ENCODE peak calls at places on chromosomes 13 and 19, in six cellular contexts. H is lower lobe of right lung, O is right atrium auricular region, L is right cardiac atrium, N is left lung, Z is lung. X is an unnamed sample.

GRCh38 chr13:50912851-50913250 is 3.3 kb downstream of the RNASEH2B start:
- DNase-seq in L (no peak), H (no peak), N (no peak), O (no peak), Z (no peak), X (no peak)

GRCh38 chr13:32255744-32256120 is 59.4 kb downstream of the ZAR1L start:
- DNase-seq in O (no peak), N (no peak), Z (no peak), H (no peak), L (no peak), X (no peak)

GRCh38 chr19:29106353-29106885 is 106.5 kb downstream of the UQCRFS1 start:
- DNase-seq in O (no peak), Z (no peak), H (no peak), N (no peak), L (no peak), X (no peak)

GRCh38 chr13:41955605-41956004 is 5.3 kb downstream of the VWA8 start:
- DNase-seq in N (no peak), O (no peak), H (peak; percentile 51), L (no peak), Z (no peak), X (no peak)

GRCh38 chr19:33654840-33655508 is 33.2 kb downstream of the CHST8 start:
- DNase-seq in Z (no peak), N (no peak), O (no peak), H (no peak), L (no peak), X (no peak)

GRCh38 chr13:20415694-20416107 is 110.0 kb downstream of the CRYL1 start:
- DNase-seq in O (no peak), L (no peak), H (no peak), Z (no peak), N (no peak), X (no peak)

GRCh38 chr19:14434543-14435319 is 1.6 kb downstream of the PKN1 start:
- DNase-seq in N (peak; percentile 84), O (peak; percentile 85), H (peak; percentile 62), L (peak; percentile 86), Z (peak; percentile 66), X (peak; percentile 39)

GRCh38 chr13:112905086-112905485 is 63.9 kb upstream of the MCF2L start:
- DNase-seq in Z (no peak), O (no peak), L (no peak), H (no peak), N (no peak), X (peak; percentile 22)

GRCh38 chr19:28881616-28882015 is 331.3 kb downstream of the UQCRFS1 start:
- DNase-seq in O (no peak), H (no peak), Z (no peak), L (no peak), N (no peak), X (no peak)

GRCh38 chr13:93687261-93687660 is 460.7 kb downstream of the GPC6 start:
- DNase-seq in N (no peak), Z (no peak), O (no peak), L (no peak), H (no peak), X (no peak)

GRCh38 chr13:27960362-27961226 is 8.5 kb downstream of the CDX2 start:
- DNase-seq in Z (peak; percentile 57), L (peak; percentile 69), N (peak; percentile 83), H (peak; percentile 72), O (no peak), X (peak; percentile 35)

GRCh38 chr13:96218475-96218874 is 128.6 kb downstream of the HS6ST3 start:
- DNase-seq in O (peak; percentile 71), N (no peak), Z (no peak), L (no peak), H (no peak), X (no peak)

GRCh38 chr13:77429320-77430142 is 102.6 kb upstream of the MYCBP2 start:
- DNase-seq in N (no peak), L (no peak), H (no peak), O (no peak), Z (no peak), X (no peak)

GRCh38 chr13:24270639-24271131 is 38.7 kb upstream of the C1QTNF9 start:
- DNase-seq in N (peak; percentile 91), O (peak; percentile 87), L (peak; percentile 84), H (peak; percentile 83), Z (peak; percentile 70), X (no peak)

GRCh38 chr13:72590091-72590490 is 137.3 kb downstream of the MZT1 start:
- DNase-seq in Z (no peak), O (no peak), H (no peak), N (no peak), L (no peak), X (no peak)

GRCh38 chr19:48794291-48794690 is 16.5 kb downstream of the BCAT2 start:
- DNase-seq in H (no peak), O (no peak), N (no peak), L (no peak), Z (no peak), X (no peak)

GRCh38 chr13:30863796-30864195 is 42.3 kb upstream of the MEDAG start:
- DNase-seq in O (no peak), N (no peak), L (no peak), H (no peak), Z (no peak), X (no peak)

GRCh38 chr19:53958168-53958571 is 4.6 kb upstream of the CACNG8 start:
- DNase-seq in N (no peak), Z (no peak), O (no peak), L (no peak), H (no peak), X (no peak)

GRCh38 chr19:43782311-43782660 is 1.5 kb upstream of the KCNN4 start:
- DNase-seq in Z (no peak), O (no peak), L (no peak), N (no peak), H (no peak), X (no peak)

GRCh38 chr19:51181377-51181912 is 39.3 kb downstream of the SIGLEC7 start:
- DNase-seq in L (no peak), O (no peak), Z (no peak), H (no peak), N (no peak), X (no peak)

GRCh38 chr19:51185069-51185867 is 39.6 kb upstream of the CD33 start:
- DNase-seq in L (no peak), N (no peak), Z (no peak), H (no peak), O (no peak), X (no peak)

GRCh38 chr19:51183629-51184028 is 41.3 kb upstream of the CD33 start:
- DNase-seq in Z (no peak), N (no peak), H (no peak), L (no peak), O (no peak), X (no peak)

GRCh38 chr19:51179297-51179696 is 37.2 kb downstream of the SIGLEC7 start:
- DNase-seq in N (no peak), O (no peak), H (no peak), Z (no peak), L (no peak), X (no peak)

DNA sequence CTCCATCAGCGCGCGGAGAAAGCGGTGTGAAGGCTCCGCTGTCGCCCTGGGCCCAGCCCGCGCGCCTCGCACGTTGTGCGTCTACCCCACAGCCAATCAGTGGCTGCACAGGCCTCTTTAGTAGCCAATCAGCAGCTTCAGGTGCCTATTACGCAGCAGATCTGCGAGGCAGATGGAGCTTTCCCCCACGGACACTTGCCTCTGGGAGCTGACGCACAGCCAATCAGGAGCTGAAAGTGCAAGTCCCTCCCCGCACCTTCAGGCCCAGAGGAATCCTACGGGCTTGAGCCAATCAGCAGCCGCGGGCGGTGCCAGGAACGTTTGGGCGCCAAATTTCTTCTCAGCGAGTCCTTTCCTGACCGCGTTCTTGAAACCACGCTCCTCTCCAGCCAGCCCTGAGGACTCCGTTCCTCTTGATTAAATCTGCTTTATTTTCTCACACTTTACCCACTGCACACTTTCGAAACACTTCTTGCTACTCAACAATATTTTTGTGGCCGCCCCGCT is 39.9 kb downstream of the SIGLEC7 start:
- DNase-seq in Z (no peak), O (no peak), H (no peak), N (no peak), L (no peak), X (no peak)
- H3K4me3 ChIP-seq in Z (no peak overlapping the region), O (no peak overlapping the region), H (no peak overlapping the region), N (no peak overlapping the region), L (no peak overlapping the region), X (no peak overlapping the region)

GRCh38 chr19:30365121-30365800 is 6.9 kb upstream of the ZNF536 start:
- DNase-seq in L (no peak), N (no peak), H (no peak), Z (no peak), O (no peak), X (peak; percentile 2)
- H3K27me3 ChIP-seq in L (no peaks in the 10 kb centered on the region), N (no peaks in the 10 kb centered on the region), H (peaks cover 9% of the 10 kb centered on the region), Z (no peaks in the 10 kb centered on the region), O (no peaks in the 10 kb centered on the region), X (peaks cover 29% of the 10 kb centered on the region)

GRCh38 chr13:62207388-62207787 is 791.7 kb upstream of the PCDH20 start:
- DNase-seq in H (no peak), N (no peak), O (no peak), L (no peak), Z (no peak), X (no peak)

GRCh38 chr13:62205273-62205672 is 789.6 kb upstream of the PCDH20 start:
- DNase-seq in H (no peak), Z (no peak), L (no peak), N (no peak), O (no peak), X (no peak)

GRCh38 chr13:62210951-62211350 is 795.3 kb upstream of the PCDH20 start:
- DNase-seq in H (no peak), N (no peak), O (no peak), Z (no peak), L (no peak), X (no peak)

GRCh38 chr13:62212246-62212645 is 796.6 kb upstream of the PCDH20 start:
- DNase-seq in O (no peak), Z (no peak), H (no peak), L (no peak), N (peak; percentile 59), X (no peak)

DNA sequence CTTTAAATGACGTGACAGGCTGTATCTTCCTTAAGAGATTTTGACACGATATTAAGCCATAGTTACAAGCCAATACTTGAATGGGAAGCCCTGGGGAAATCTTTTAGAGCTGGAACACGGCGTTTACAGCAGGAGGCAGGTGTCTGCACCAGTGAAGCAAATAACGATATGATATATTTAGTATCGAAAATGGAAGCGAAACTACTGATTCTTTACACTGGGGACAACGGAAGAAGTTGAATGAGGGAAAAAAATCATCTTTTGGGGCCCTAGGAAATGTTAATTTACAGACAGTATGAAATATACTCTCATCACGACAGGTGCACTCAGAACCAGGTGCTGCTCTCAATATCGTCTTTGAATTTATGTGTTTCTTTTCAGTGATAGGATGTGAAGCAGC is 793.9 kb upstream of the PCDH20 start:
- DNase-seq in N (no peak), L (no peak), H (no peak), O (no peak), Z (no peak), X (no peak)
- H3K4me3 ChIP-seq in N (no peak overlapping the region), L (no peak overlapping the region), H (no peak overlapping the region), O (no peak overlapping the region), Z (no peak overlapping the region), X (peak overlapping the region; percentile 1)

GRCh38 chr19:45217193-45217956 is 27.8 kb downstream of the EXOC3L2 start:
- DNase-seq in O (no peak), N (no peak), H (no peak), Z (no peak), L (no peak), X (no peak)
- H3K27me3 ChIP-seq in O (peaks cover 4% of the 10 kb centered on the region), N (peaks cover 37% of the 10 kb centered on the region), H (peaks cover 34% of the 10 kb centered on the region), Z (no peaks in the 10 kb centered on the region), L (no peaks in the 10 kb centered on the region), X (peaks cover 6% of the 10 kb centered on the region)

GRCh38 chr19:5850189-5850588 is 1.1 kb downstream of the FUT3 start:
- DNase-seq in O (no peak), N (no peak), H (no peak), Z (no peak), L (no peak), X (no peak)
- H3K4me3 ChIP-seq in O (no peak overlapping the region), N (peak overlapping the region; percentile 31), H (peak overlapping the region; percentile 22), Z (no peak overlapping the region), L (no peak overlapping the region), X (no peak overlapping the region)